ENCODE peak calls at places on chromosome 20, in five cellular contexts. X is type B pancreatic cell; Q is stimulated activated CD4-positive, alpha-beta T cell treated with anti-CD3 and anti-CD28 coated beads, Interleukin-4, amount 100 ng/mL, for 48 hours; R is naive thymus-derived CD8-positive, alpha-beta T cell; H is glomerular endothelial cell. O is an unnamed sample.

GRCh38 chr20:2374346-2375125 is 6.2 kb upstream of the TGM6 start:
- DNase-seq in X (no peak), Q (no peak), R (no peak), H (no peak), O (no peak)

GRCh38 chr20:46089338-46090094 is at the start of gene NCOA5:
- DNase-seq in X (peak), Q (peak), R (peak), H (peak), O (peak)

GRCh38 chr20:18632196-18632789 is 44.4 kb downstream of the DTD1 start:
- DNase-seq in X (peak), Q (peak), R (peak), H (peak), O (peak)

GRCh38 chr20:31833130-31833930 is 12.1 kb downstream of the FOXS1 start:
- DNase-seq in X (peak), Q (peak), R (peak), H (no peak), O (peak)

GRCh38 chr20:1761116-1761515 is 103.5 kb upstream of the SIRPG start:
- DNase-seq in X (no peak), Q (no peak), R (no peak), H (no peak), O (no peak)

GRCh38 chr20:45087115-45087785 is 13.7 kb downstream of the KCNS1 start:
- DNase-seq in X (no peak), Q (no peak), R (no peak), H (no peak), O (no peak)

GRCh38 chr20:51437182-51437923 is 105.2 kb downstream of the NFATC2 start:
- DNase-seq in X (no peak), Q (no peak), R (no peak), H (no peak), O (no peak)

GRCh38 chr20:47126709-47127108 is 229.8 kb downstream of the ZMYND8 start:
- DNase-seq in X (no peak), Q (no peak), R (no peak), H (no peak), O (no peak)

GRCh38 chr20:23155141-23155590 is 69.0 kb upstream of the CD93 start:
- DNase-seq in X (no peak), Q (no peak), R (no peak), H (no peak), O (no peak)

GRCh38 chr20:50710492-50711063 is 19.2 kb upstream of the RIPOR3 start:
- DNase-seq in X (no peak), Q (no peak), R (no peak), H (no peak), O (no peak)

GRCh38 chr20:24640276-24640675 is 170.8 kb downstream of the SYNDIG1 start:
- DNase-seq in X (no peak), Q (no peak), R (no peak), H (no peak), O (no peak)

GRCh38 chr20:4545526-4545925 is 176.2 kb upstream of the PRND start:
- DNase-seq in X (no peak), Q (no peak), R (no peak), H (no peak), O (no peak)

GRCh38 chr20:64025826-64026412 is 10.1 kb upstream of the C20orf204 start:
- DNase-seq in X (no peak), Q (no peak), R (no peak), H (no peak), O (no peak)